ENCODE peak calls at places on chromosomes 7 and 10, in seven cellular contexts. One of them, this sample, is unnamed.

GRCh38 chr7:151077705-151078232 is 2.8 kb downstream of the FASTK start:
- DNase-seq in fibroblast of lung: no peak
- DNase-seq in left lung: no peak
- DNase-seq in epithelial cell of proximal tubule: no peak
- DNase-seq in GM23338: no peak
- DNase-seq in HFF-Myc: no peak
- DNase-seq in ascending aorta: no peak
- DNase-seq in this sample: no peak

GRCh38 chr7:11710392-11710791 is 121.6 kb downstream of the THSD7A start:
- DNase-seq in fibroblast of lung: no peak
- DNase-seq in left lung: no peak
- DNase-seq in epithelial cell of proximal tubule: no peak
- DNase-seq in GM23338: no peak
- DNase-seq in HFF-Myc: no peak
- DNase-seq in ascending aorta: no peak
- DNase-seq in this sample: no peak

GRCh38 chr7:148590533-148590932 is at the start of gene C7orf33:
- DNase-seq in fibroblast of lung: no peak
- DNase-seq in left lung: no peak
- DNase-seq in epithelial cell of proximal tubule: no peak
- DNase-seq in GM23338: no peak
- DNase-seq in HFF-Myc: no peak
- DNase-seq in ascending aorta: no peak
- DNase-seq in this sample: no peak

GRCh38 chr10:120400601-120401000 is 56.4 kb upstream of the PLPP4 start:
- DNase-seq in fibroblast of lung: no peak
- DNase-seq in left lung: no peak
- DNase-seq in epithelial cell of proximal tubule: no peak
- DNase-seq in GM23338: no peak
- DNase-seq in HFF-Myc: no peak
- DNase-seq in ascending aorta: no peak
- DNase-seq in this sample: no peak

GRCh38 chr7:70154521-70155180 is 556.4 kb downstream of the AUTS2 start:
- DNase-seq in fibroblast of lung: no peak
- DNase-seq in left lung: no peak
- DNase-seq in epithelial cell of proximal tubule: no peak
- DNase-seq in GM23338: no peak
- DNase-seq in HFF-Myc: no peak
- DNase-seq in ascending aorta: no peak
- DNase-seq in this sample: no peak

GRCh38 chr7:50349963-50350944 is 45.7 kb downstream of the IKZF1 start:
- DNase-seq in fibroblast of lung: no peak
- DNase-seq in left lung: no peak
- DNase-seq in epithelial cell of proximal tubule: no peak
- DNase-seq in GM23338: no peak
- DNase-seq in HFF-Myc: no peak
- DNase-seq in ascending aorta: no peak
- DNase-seq in this sample: no peak

GRCh38 chr7:34734786-34735185 is 76.8 kb downstream of the NPSR1 start:
- DNase-seq in fibroblast of lung: no peak
- DNase-seq in left lung: no peak
- DNase-seq in epithelial cell of proximal tubule: no peak
- DNase-seq in GM23338: no peak
- DNase-seq in HFF-Myc: no peak
- DNase-seq in ascending aorta: no peak
- DNase-seq in this sample: no peak

GRCh38 chr7:125465527-125465926 is 535.9 kb upstream of the POT1 start:
- DNase-seq in fibroblast of lung: no peak
- DNase-seq in left lung: no peak
- DNase-seq in epithelial cell of proximal tubule: no peak
- DNase-seq in GM23338: no peak
- DNase-seq in HFF-Myc: no peak
- DNase-seq in ascending aorta: no peak
- DNase-seq in this sample: no peak

GRCh38 chr7:29811597-29811996 is 5.3 kb downstream of the WIPF3 start:
- DNase-seq in fibroblast of lung: no peak
- DNase-seq in left lung: no peak
- DNase-seq in epithelial cell of proximal tubule: no peak
- DNase-seq in GM23338: no peak
- DNase-seq in HFF-Myc: peak; percentile 4
- DNase-seq in ascending aorta: no peak
- DNase-seq in this sample: no peak

GRCh38 chr10:102118867-102119266 is 1.3 kb downstream of the LDB1 start:
- DNase-seq in fibroblast of lung: no peak
- DNase-seq in left lung: no peak
- DNase-seq in epithelial cell of proximal tubule: no peak
- DNase-seq in GM23338: peak; percentile 49
- DNase-seq in HFF-Myc: no peak
- DNase-seq in ascending aorta: no peak
- DNase-seq in this sample: no peak

GRCh38 chr10:131555406-131555805 is 243.9 kb upstream of the TCERG1L start:
- DNase-seq in fibroblast of lung: no peak
- DNase-seq in left lung: no peak
- DNase-seq in epithelial cell of proximal tubule: no peak
- DNase-seq in GM23338: no peak
- DNase-seq in HFF-Myc: no peak
- DNase-seq in ascending aorta: no peak
- DNase-seq in this sample: no peak

GRCh38 chr10:131556897-131557500 is 245.5 kb upstream of the TCERG1L start:
- DNase-seq in fibroblast of lung: no peak
- DNase-seq in left lung: no peak
- DNase-seq in epithelial cell of proximal tubule: no peak
- DNase-seq in GM23338: no peak
- DNase-seq in HFF-Myc: no peak
- DNase-seq in ascending aorta: no peak
- DNase-seq in this sample: no peak

GRCh38 chr10:131553581-131553980 is 242.1 kb upstream of the TCERG1L start:
- DNase-seq in fibroblast of lung: no peak
- DNase-seq in left lung: no peak
- DNase-seq in epithelial cell of proximal tubule: no peak
- DNase-seq in GM23338: no peak
- DNase-seq in HFF-Myc: no peak
- DNase-seq in ascending aorta: no peak
- DNase-seq in this sample: no peak

GRCh38 chr10:131554821-131555220 is 243.3 kb upstream of the TCERG1L start:
- DNase-seq in fibroblast of lung: no peak
- DNase-seq in left lung: no peak
- DNase-seq in epithelial cell of proximal tubule: no peak
- DNase-seq in GM23338: no peak
- DNase-seq in HFF-Myc: no peak
- DNase-seq in ascending aorta: no peak
- DNase-seq in this sample: no peak

DNA sequence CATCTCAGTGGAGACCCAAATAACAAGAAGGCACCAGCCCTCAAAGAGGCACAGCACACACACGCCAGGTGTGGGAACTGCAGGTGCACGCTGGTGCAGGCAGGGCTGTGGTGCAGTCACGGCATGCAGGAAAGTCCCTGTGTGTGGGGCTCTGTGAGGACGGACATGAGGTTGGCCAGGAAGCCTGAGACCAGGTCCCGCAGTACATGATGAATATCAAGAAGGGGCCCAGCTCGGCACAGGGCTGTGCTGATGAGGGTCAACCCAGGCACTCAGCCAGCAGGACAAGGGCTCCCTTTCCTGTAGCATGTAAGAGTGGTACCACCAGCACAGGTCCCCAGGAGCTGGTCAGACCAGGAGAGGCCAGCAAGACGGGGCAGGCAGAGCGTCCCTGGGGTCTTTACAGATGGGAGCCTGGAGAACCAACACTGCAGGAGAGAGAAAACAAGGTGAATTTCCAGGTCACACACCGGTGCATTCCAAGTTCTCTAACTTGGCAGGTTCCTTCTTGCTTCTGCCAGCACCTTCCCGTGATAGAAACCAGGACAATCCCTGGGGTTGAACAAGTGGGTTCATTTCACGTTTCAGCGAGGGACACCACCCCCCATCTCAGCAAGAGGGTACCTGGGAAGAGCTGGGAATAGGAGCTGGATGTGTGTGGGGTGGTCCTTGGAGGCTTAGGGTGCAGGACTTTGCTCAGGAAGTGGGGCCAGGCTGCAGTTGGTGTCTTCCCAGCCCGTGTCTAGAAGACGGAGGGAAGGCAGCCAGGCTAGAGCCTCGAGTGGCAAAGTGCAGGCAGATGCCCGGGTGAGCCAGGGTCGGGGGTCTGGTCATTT is 244.8 kb upstream of the TCERG1L start:
- DNase-seq in fibroblast of lung: no peak
- DNase-seq in left lung: no peak
- DNase-seq in epithelial cell of proximal tubule: no peak
- DNase-seq in GM23338: no peak
- DNase-seq in HFF-Myc: no peak
- DNase-seq in ascending aorta: no peak
- DNase-seq in this sample: no peak
- TF ChIP-seq CTCF in fibroblast of lung: no peak
- TF ChIP-seq CTCF in left lung: no peak
- TF ChIP-seq CTCF in epithelial cell of proximal tubule: no peak
- TF ChIP-seq CTCF in GM23338: no peak
- TF ChIP-seq CTCF in HFF-Myc: no peak
- TF ChIP-seq CTCF in ascending aorta: no peak
- TF ChIP-seq CTCF in this sample: no peak

DNA sequence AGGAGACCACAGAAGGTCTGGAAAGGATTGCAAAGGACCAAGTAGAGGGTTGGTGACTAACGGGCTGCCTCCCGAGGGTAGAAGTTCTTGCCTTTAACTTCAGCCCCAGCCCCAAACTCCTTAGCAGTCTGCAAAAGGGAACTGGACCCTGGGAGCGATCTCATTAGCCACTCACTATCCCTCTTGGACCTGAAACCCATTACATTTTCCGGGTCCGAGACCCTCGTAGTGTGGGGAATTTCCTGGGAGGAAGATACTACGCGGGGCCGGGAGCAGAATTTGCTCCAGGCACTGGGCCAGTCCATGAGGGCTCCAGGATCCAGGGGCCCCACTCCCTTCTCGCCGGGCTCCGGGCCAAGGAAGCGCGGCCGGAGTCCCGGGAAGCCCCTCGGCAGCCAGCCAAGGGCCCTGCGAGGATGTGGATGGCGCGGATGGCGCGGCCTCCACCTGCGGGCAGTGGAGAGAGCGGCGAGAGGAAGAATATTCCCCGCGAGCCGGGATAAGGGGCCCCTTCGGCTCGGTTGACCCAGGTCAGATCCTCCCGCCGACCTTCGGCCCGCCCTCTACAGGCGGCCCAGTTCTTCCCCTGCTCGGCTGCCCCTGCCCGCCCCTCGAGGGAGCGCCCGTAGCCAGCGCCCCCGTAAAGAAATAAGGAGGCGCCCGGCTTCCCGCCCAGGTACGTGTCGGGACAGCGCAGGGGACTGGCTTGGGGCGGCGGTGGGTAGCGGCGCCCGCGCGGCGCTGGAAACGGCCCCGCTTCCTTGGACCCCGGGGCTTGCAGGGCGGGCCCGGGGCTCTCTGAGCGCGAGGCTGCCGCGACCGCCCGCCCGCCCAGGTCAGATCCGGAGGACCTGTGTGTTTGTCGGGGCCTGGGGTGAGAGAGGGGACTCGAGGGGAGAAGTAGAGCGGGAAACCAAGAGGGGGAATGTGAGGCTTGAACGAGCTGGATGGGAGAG is at the start of gene MYO3A:
- DNase-seq in fibroblast of lung: no peak
- DNase-seq in left lung: peak; percentile 76
- DNase-seq in epithelial cell of proximal tubule: no peak
- DNase-seq in GM23338: peak; percentile 83
- DNase-seq in HFF-Myc: no peak
- DNase-seq in ascending aorta: no peak
- DNase-seq in this sample: no peak
- H3K4me3 ChIP-seq in fibroblast of lung: no peak within 1 kb of the TSS
- H3K4me3 ChIP-seq in left lung: peak within 1 kb of the TSS; percentile 28
- H3K4me3 ChIP-seq in epithelial cell of proximal tubule: peak within 1 kb of the TSS; percentile 65
- H3K4me3 ChIP-seq in GM23338: peak within 1 kb of the TSS; percentile 74
- H3K4me3 ChIP-seq in HFF-Myc: no peak within 1 kb of the TSS
- H3K4me3 ChIP-seq in ascending aorta: peak within 1 kb of the TSS; percentile 58
- H3K4me3 ChIP-seq in this sample: no peak within 1 kb of the TSS

DNA sequence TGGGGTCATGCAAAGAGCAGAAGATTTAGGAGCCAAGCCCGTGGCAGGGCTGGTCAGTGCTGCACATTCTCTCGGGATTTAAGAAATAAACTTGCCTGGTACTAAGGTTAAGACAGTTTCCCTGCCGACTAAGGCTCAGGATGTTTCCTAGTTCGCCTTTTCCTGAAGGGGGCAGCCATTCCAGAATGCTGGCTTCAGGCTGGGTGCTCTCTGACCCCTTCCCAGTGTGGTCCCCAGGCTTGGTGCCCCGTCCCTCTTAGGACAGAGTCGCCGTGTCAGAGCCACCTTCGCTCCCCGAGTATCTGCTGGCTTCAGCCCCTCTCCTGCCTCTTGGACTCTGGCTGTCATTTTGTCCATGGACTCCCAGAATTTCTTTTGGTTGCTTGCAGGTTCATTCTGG is 117.2 kb downstream of the ELFN1 start:
- DNase-seq in fibroblast of lung: no peak
- DNase-seq in left lung: no peak
- DNase-seq in epithelial cell of proximal tubule: no peak
- DNase-seq in GM23338: peak; percentile 21
- DNase-seq in HFF-Myc: no peak
- DNase-seq in ascending aorta: no peak
- DNase-seq in this sample: no peak
- TF ChIP-seq CTCF in fibroblast of lung: no peak
- TF ChIP-seq CTCF in left lung: no peak
- TF ChIP-seq CTCF in epithelial cell of proximal tubule: no peak
- TF ChIP-seq CTCF in GM23338: peak; percentile 48
- TF ChIP-seq CTCF in HFF-Myc: no peak
- TF ChIP-seq CTCF in ascending aorta: no peak
- TF ChIP-seq CTCF in this sample: no peak

DNA sequence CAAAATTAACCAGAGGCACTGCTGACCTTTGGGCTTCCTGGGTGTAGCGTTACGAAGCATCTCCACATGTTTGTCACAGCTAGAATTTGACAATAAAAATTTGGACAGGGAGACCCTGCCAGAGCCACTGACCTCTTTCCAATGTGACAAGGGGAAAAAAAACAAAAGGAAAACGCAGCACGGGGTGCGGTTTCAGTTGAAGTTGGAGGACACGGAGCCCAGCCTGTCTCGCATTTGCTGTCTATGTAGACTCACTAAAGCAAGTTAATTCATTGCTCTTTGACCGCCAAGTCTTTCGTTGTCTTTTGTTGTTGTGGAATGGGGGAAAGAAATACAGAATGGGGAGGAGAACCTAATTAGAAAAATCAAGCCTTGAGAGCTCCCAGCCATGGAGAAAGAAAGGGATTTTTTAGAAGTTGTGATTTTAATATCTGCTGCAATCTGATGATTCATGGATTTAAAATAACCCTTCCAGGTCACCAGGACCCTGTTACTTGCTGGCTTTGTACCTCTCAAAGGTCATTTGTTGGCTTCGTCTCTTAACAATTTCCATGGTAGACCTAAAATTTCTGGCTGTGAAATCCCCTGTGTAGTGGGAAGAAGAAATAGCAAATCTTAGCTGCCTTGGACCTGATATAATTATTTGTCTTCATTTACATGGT is 78.5 kb downstream of the TCF7L2 start:
- DNase-seq in fibroblast of lung: no peak
- DNase-seq in left lung: no peak
- DNase-seq in epithelial cell of proximal tubule: no peak
- DNase-seq in GM23338: no peak
- DNase-seq in HFF-Myc: no peak
- DNase-seq in ascending aorta: no peak
- DNase-seq in this sample: no peak
- H3K4me3 ChIP-seq in fibroblast of lung: no peak overlapping the region
- H3K4me3 ChIP-seq in left lung: no peak overlapping the region
- H3K4me3 ChIP-seq in epithelial cell of proximal tubule: no peak overlapping the region
- H3K4me3 ChIP-seq in GM23338: no peak overlapping the region
- H3K4me3 ChIP-seq in HFF-Myc: no peak overlapping the region
- H3K4me3 ChIP-seq in ascending aorta: peak overlapping the region; percentile 29
- H3K4me3 ChIP-seq in this sample: no peak overlapping the region